ENCODE peak calls at places on chromosome 4, in seven cellular contexts. One of them, this sample, is unnamed.

GRCh38 chr4:144174401-144175067 is 34.0 kb upstream of the GYPA start:
- DNase-seq in NCI-H2029 treated with DMSO at 0.1 percent for 48 hours: peak; percentile 61
- DNase-seq in NCI-H1417: peak; percentile 80
- DNase-seq in HS-27A: peak; percentile 64
- DNase-seq in stimulated activated CD4-positive, alpha-beta T cell treated with anti-CD3 and anti-CD28 coated beads, Interleukin-2, amount 100 ng/mL, for 48 hours: no peak
- DNase-seq in KBM-7: peak; percentile 65
- DNase-seq in sigmoid colon: no peak
- DNase-seq in this sample: no peak

GRCh38 chr4:150849016-150849415 is 166.1 kb downstream of the LRBA start:
- DNase-seq in stimulated activated CD4-positive, alpha-beta T cell treated with anti-CD3 and anti-CD28 coated beads, Interleukin-2, amount 100 ng/mL, for 48 hours: no peak
- DNase-seq in NCI-H1417: no peak
- DNase-seq in NCI-H2029 treated with DMSO at 0.1 percent for 48 hours: no peak
- DNase-seq in KBM-7: no peak
- DNase-seq in HS-27A: no peak
- DNase-seq in sigmoid colon: no peak
- DNase-seq in this sample: no peak

GRCh38 chr4:181148470-181148869 is 1094.7 kb upstream of the TENM3 start:
- DNase-seq in sigmoid colon: no peak
- DNase-seq in NCI-H1417: no peak
- DNase-seq in stimulated activated CD4-positive, alpha-beta T cell treated with anti-CD3 and anti-CD28 coated beads, Interleukin-2, amount 100 ng/mL, for 48 hours: no peak
- DNase-seq in HS-27A: no peak
- DNase-seq in KBM-7: no peak
- DNase-seq in NCI-H2029 treated with DMSO at 0.1 percent for 48 hours: no peak
- DNase-seq in this sample: no peak

GRCh38 chr4:165506780-165507305 is 128.0 kb downstream of the CPE start:
- DNase-seq in sigmoid colon: no peak
- DNase-seq in NCI-H2029 treated with DMSO at 0.1 percent for 48 hours: no peak
- DNase-seq in stimulated activated CD4-positive, alpha-beta T cell treated with anti-CD3 and anti-CD28 coated beads, Interleukin-2, amount 100 ng/mL, for 48 hours: no peak
- DNase-seq in NCI-H1417: no peak
- DNase-seq in HS-27A: no peak
- DNase-seq in KBM-7: no peak
- DNase-seq in this sample: no peak

GRCh38 chr4:114187592-114187991 is 208.1 kb upstream of the ARSJ start:
- DNase-seq in KBM-7: no peak
- DNase-seq in sigmoid colon: no peak
- DNase-seq in stimulated activated CD4-positive, alpha-beta T cell treated with anti-CD3 and anti-CD28 coated beads, Interleukin-2, amount 100 ng/mL, for 48 hours: no peak
- DNase-seq in HS-27A: no peak
- DNase-seq in NCI-H2029 treated with DMSO at 0.1 percent for 48 hours: no peak
- DNase-seq in NCI-H1417: peak; percentile 48
- DNase-seq in this sample: no peak

GRCh38 chr4:115759231-115759630 is 645.8 kb upstream of the NDST4 start:
- DNase-seq in sigmoid colon: no peak
- DNase-seq in KBM-7: no peak
- DNase-seq in NCI-H1417: no peak
- DNase-seq in NCI-H2029 treated with DMSO at 0.1 percent for 48 hours: no peak
- DNase-seq in stimulated activated CD4-positive, alpha-beta T cell treated with anti-CD3 and anti-CD28 coated beads, Interleukin-2, amount 100 ng/mL, for 48 hours: no peak
- DNase-seq in HS-27A: no peak
- DNase-seq in this sample: no peak

GRCh38 chr4:75289843-75290616 is 224.2 kb downstream of the RCHY1 start:
- DNase-seq in NCI-H2029 treated with DMSO at 0.1 percent for 48 hours: peak; percentile 60
- DNase-seq in KBM-7: peak; percentile 4
- DNase-seq in sigmoid colon: no peak
- DNase-seq in stimulated activated CD4-positive, alpha-beta T cell treated with anti-CD3 and anti-CD28 coated beads, Interleukin-2, amount 100 ng/mL, for 48 hours: no peak
- DNase-seq in NCI-H1417: peak; percentile 97
- DNase-seq in HS-27A: no peak
- DNase-seq in this sample: no peak

GRCh38 chr4:153634737-153635353 is 49.2 kb upstream of the TLR2 start:
- DNase-seq in NCI-H2029 treated with DMSO at 0.1 percent for 48 hours: no peak
- DNase-seq in sigmoid colon: no peak
- DNase-seq in NCI-H1417: peak; percentile 41
- DNase-seq in HS-27A: no peak
- DNase-seq in KBM-7: peak; percentile 45
- DNase-seq in stimulated activated CD4-positive, alpha-beta T cell treated with anti-CD3 and anti-CD28 coated beads, Interleukin-2, amount 100 ng/mL, for 48 hours: no peak
- DNase-seq in this sample: no peak

This sample was measured in non-pigmented ciliary epithelial cell.